ENCODE peak calls at places on chromosomes 7 and 10, in five cellular contexts. Y is T-helper 17 cell, S is KG1, I is HuH-7.5, U is non-pigmented ciliary epithelial cell. M is an unnamed sample.

GRCh38 chr7:150412016-150412415 is 32.9 kb downstream of the ZNF775 start:
- DNase-seq in Y (no peak), S (no peak), I (no peak), U (no peak), M (no peak)

GRCh38 chr7:83413831-83414230 is 235.1 kb downstream of the SEMA3E start:
- DNase-seq in Y (no peak), S (no peak), I (no peak), U (no peak), M (no peak)

GRCh38 chr7:149369497-149369896 is 91.4 kb downstream of the ZNF777 start:
- DNase-seq in Y (no peak), S (no peak), I (no peak), U (no peak), M (no peak)

GRCh38 chr10:34241226-34242000 is 573.7 kb downstream of the PARD3 start:
- DNase-seq in Y (no peak), S (no peak), I (no peak), U (no peak), M (no peak)

GRCh38 chr7:137967143-137968018 is 34.5 kb downstream of the CREB3L2 start:
- DNase-seq in Y (no peak), S (no peak), I (no peak), U (no peak), M (no peak)

GRCh38 chr7:112789824-112790650 is at the start of gene TMEM168:
- DNase-seq in Y (peak; percentile 83), S (peak; percentile 22), I (peak; percentile 79), U (peak; percentile 15), M (peak; percentile 83)

GRCh38 chr7:151851160-151851751 is 25.7 kb downstream of the PRKAG2 start:
- DNase-seq in Y (no peak), S (no peak), I (no peak), U (no peak), M (no peak)

GRCh38 chr10:93993782-93994668 is at the start of gene PLCE1:
- DNase-seq in Y (no peak), S (no peak), I (peak; percentile 59), U (no peak), M (no peak)

GRCh38 chr10:11521860-11522259 is 89.6 kb downstream of the USP6NL start:
- DNase-seq in Y (no peak), S (no peak), I (no peak), U (no peak), M (no peak)

GRCh38 chr7:99305473-99306260 is 20.0 kb upstream of the ARPC1A start:
- DNase-seq in Y (no peak), S (no peak), I (no peak), U (no peak), M (no peak)

GRCh38 chr7:6226194-6226799 is 46.1 kb downstream of the CYTH3 start:
- DNase-seq in Y (no peak), S (no peak), I (no peak), U (no peak), M (no peak)

GRCh38 chr7:88377421-88377820 is 70.7 kb upstream of the STEAP4 start:
- DNase-seq in Y (no peak), S (no peak), I (no peak), U (no peak), M (no peak)

GRCh38 chr10:70903262-70903921 is 15.0 kb upstream of the PCBD1 start:
- DNase-seq in Y (no peak), S (no peak), I (peak; percentile 47), U (no peak), M (no peak)

GRCh38 chr7:33748793-33749192 is 156.5 kb upstream of the BMPER start:
- DNase-seq in Y (no peak), S (no peak), I (no peak), U (no peak), M (no peak)

GRCh38 chr7:129951076-129952011 is 1.4 kb downstream of the UBE2H start:
- DNase-seq in Y (no peak), S (no peak), I (no peak), U (no peak), M (no peak)

GRCh38 chr10:46006219-46006618 is 24.2 kb downstream of the NCOA4 start:
- DNase-seq in Y (no peak), S (no peak), I (no peak), U (peak; percentile 37), M (no peak)

GRCh38 chr10:127999291-127999690 is 92.4 kb downstream of the PTPRE start:
- DNase-seq in Y (no peak), S (no peak), I (no peak), U (no peak), M (no peak)

M was measured in T-helper 1 cell.